ENCODE peak calls at places on chromosome 11, in five cellular contexts. V is NCI-H460, B is Ammon's horn, Q is foreskin fibroblast, Z is ELF-1. X is an unnamed sample.

GRCh38 chr11:107659310-107659709 is 52.5 kb downstream of the SLN start:
- DNase-seq in Q (no peak), B (no peak), V (no peak), Z (no peak), X (no peak)

GRCh38 chr11:120167659-120168058 is 29.7 kb upstream of the TRIM29 start:
- DNase-seq in B (no peak), Q (no peak), V (no peak), Z (no peak), X (no peak)

GRCh38 chr11:46686886-46687810 is 13.3 kb downstream of the ARHGAP1 start:
- DNase-seq in B (peak; percentile 63), Z (no peak), Q (peak; percentile 59), V (no peak), X (peak; percentile 98)

GRCh38 chr11:102730036-102730815 is 5.5 kb upstream of the MMP8 start:
- DNase-seq in Z (no peak), Q (peak; percentile 29), B (no peak), V (no peak), X (no peak)

GRCh38 chr11:74472030-74472429 is 4.7 kb upstream of the KCNE3 start:
- DNase-seq in B (no peak), Z (no peak), V (no peak), Q (no peak), X (no peak)

GRCh38 chr11:127653071-127653470 is 652.5 kb upstream of the KIRREL3 start:
- DNase-seq in Q (no peak), Z (no peak), V (no peak), B (no peak), X (no peak)

GRCh38 chr11:126338346-126339055 is 17.0 kb upstream of the ST3GAL4 start:
- DNase-seq in Q (no peak), V (no peak), Z (no peak), B (no peak), X (no peak)

GRCh38 chr11:94125408-94126120 is 3.1 kb upstream of the PANX1 start:
- DNase-seq in Q (no peak), V (no peak), Z (no peak), B (no peak), X (no peak)

GRCh38 chr11:130636672-130637463 is 188.4 kb downstream of the ADAMTS15 start:
- DNase-seq in Z (no peak), Q (peak; percentile 63), V (peak; percentile 11), B (peak; percentile 36), X (peak; percentile 90)

GRCh38 chr11:2369896-2370295 is 7.2 kb upstream of the CD81 start:
- DNase-seq in V (no peak), Z (no peak), Q (no peak), B (no peak), X (no peak)

GRCh38 chr11:82864268-82864667 is 36.0 kb downstream of the PRCP start:
- DNase-seq in B (peak; percentile 87), V (peak; percentile 46), Z (peak; percentile 34), Q (peak; percentile 85), X (peak; percentile 46)

GRCh38 chr11:13760115-13760514 is 91.6 kb downstream of the FAR1 start:
- DNase-seq in V (no peak), Z (no peak), B (no peak), Q (no peak), X (no peak)

GRCh38 chr11:121757480-121758125 is 304.8 kb upstream of the SORL1-AS1 start:
- DNase-seq in Z (peak; percentile 25), B (no peak), Q (no peak), V (no peak), X (no peak)

GRCh38 chr11:128582496-128583366 is 4.6 kb downstream of the ETS1 start:
- DNase-seq in B (no peak), V (peak; percentile 1), Z (peak; percentile 85), Q (peak; percentile 91), X (peak; percentile 91)

GRCh38 chr11:102794382-102794781 is 3.6 kb downstream of the MMP1 start:
- DNase-seq in Q (peak; percentile 40), Z (peak; percentile 78), B (no peak), V (no peak), X (peak; percentile 11)

GRCh38 chr11:109040303-109040702 is 375.4 kb downstream of the DDX10 start:
- DNase-seq in B (no peak), Z (peak; percentile 56), Q (no peak), V (no peak), X (no peak)

GRCh38 chr11:75140269-75141138 is 10.4 kb upstream of the SLCO2B1 start:
- DNase-seq in V (peak; percentile 33), Q (peak; percentile 11), Z (peak; percentile 84), B (peak; percentile 55), X (peak; percentile 86)

GRCh38 chr11:6099577-6099976 is 7.9 kb upstream of the OR56B4 start:
- DNase-seq in Q (no peak), Z (no peak), B (no peak), V (no peak), X (no peak)

GRCh38 chr11:47269002-47269828 is 718 bp upstream of the MADD start:
- DNase-seq in B (peak; percentile 87), Z (peak; percentile 83), V (peak; percentile 76), Q (peak; percentile 88), X (peak; percentile 99)

GRCh38 chr11:975824-976223 is 50.2 kb downstream of the AP2A2 start:
- DNase-seq in B (peak; percentile 63), V (no peak), Q (peak; percentile 35), Z (peak; percentile 76), X (peak; percentile 92)

GRCh38 chr11:65127473-65128181 is 5.5 kb downstream of the MRPL49 start:
- DNase-seq in V (no peak), Q (no peak), B (no peak), Z (no peak), X (no peak)

X was measured in osteoblast.